ENCODE peak calls at places on chromosomes 3 and 15, in four cellular contexts. Y is HepG2, Q is HCT116, W is K562. C is an unnamed sample.

GRCh38 chr3:46926039-46926438 is 48.5 kb downstream of the PTH1R start:
- DNase-seq in Q (no peak), W (no peak), Y (no peak), C (no peak)

GRCh38 chr3:151431940-151432339 is 28.9 kb downstream of the IGSF10 start:
- DNase-seq in Q (no peak), W (peak), Y (no peak), C (no peak)

GRCh38 chr3:47758261-47759025 is 23.2 kb downstream of the SMARCC1 start:
- DNase-seq in Y (no peak), W (no peak), Q (no peak), C (no peak)

GRCh38 chr3:12856626-12857025 is 15.3 kb upstream of the RPL32 start:
- DNase-seq in W (no peak), Y (no peak), Q (no peak), C (no peak)

GRCh38 chr3:181694805-181695660 is 16.7 kb upstream of the SOX2 start:
- DNase-seq in W (no peak), Q (no peak), Y (no peak), C (no peak)

GRCh38 chr3:134799393-134799792 is 4.3 kb downstream of the EPHB1 start:
- DNase-seq in Q (no peak), W (no peak), Y (no peak), C (no peak)

GRCh38 chr3:196274585-196274984 is 12.9 kb downstream of the PCYT1A start:
- DNase-seq in Q (no peak), Y (no peak), W (peak), C (no peak)

GRCh38 chr3:44048949-44049348 is 192.7 kb upstream of the TOPAZ1 start:
- DNase-seq in W (no peak), Q (no peak), Y (no peak), C (no peak)

GRCh38 chr15:84082739-84083138 is 152.8 kb upstream of the GOLGA6L4 start:
- DNase-seq in Q (no peak), W (no peak), Y (no peak), C (no peak)

GRCh38 chr15:70902105-70902504 is 9.5 kb downstream of the LRRC49 start:
- DNase-seq in Y (no peak), Q (peak), W (no peak), C (no peak)

GRCh38 chr15:29140475-29141172 is 129.0 kb downstream of the NSMCE3 start:
- DNase-seq in W (no peak), Y (no peak), Q (no peak), C (no peak)

GRCh38 chr3:131067983-131068382 is 41.3 kb downstream of the NEK11 start:
- DNase-seq in Q (no peak), Y (no peak), W (no peak), C (no peak)

GRCh38 chr3:176208915-176209314 is 988.4 kb downstream of the TBL1XR1 start:
- DNase-seq in Y (no peak), W (no peak), Q (no peak), C (no peak)

GRCh38 chr15:47756872-47757271 is 39.6 kb downstream of the SEMA6D start:
- DNase-seq in Q (no peak), W (no peak), Y (no peak), C (no peak)

GRCh38 chr3:96319176-96319575 is 495.2 kb upstream of the EPHA6 start:
- DNase-seq in Y (no peak), W (no peak), Q (no peak), C (no peak)

GRCh38 chr3:190325923-190326322 is 3.7 kb upstream of the CLDN1 start:
- DNase-seq in Y (no peak), W (no peak), Q (no peak), C (no peak)

GRCh38 chr3:132788299-132788698 is 66.1 kb upstream of the NPHP3 start:
- DNase-seq in W (peak), Y (no peak), Q (peak), C (no peak)

GRCh38 chr3:195921334-195921771 is 13.0 kb upstream of the TNK2 start:
- DNase-seq in W (peak), Y (no peak), Q (no peak), C (no peak)

GRCh38 chr15:41115088-41115651 is 910 bp downstream of the INO80 start:
- DNase-seq in Q (peak), W (no peak), Y (peak), C (peak)

GRCh38 chr3:25448750-25449684 is 21.0 kb downstream of the RARB start:
- DNase-seq in Y (peak), Q (no peak), W (peak), C (no peak)

GRCh38 chr3:53891500-53892334 is at the start of gene SELENOK:
- DNase-seq in Q (peak), Y (peak), W (peak), C (peak)

GRCh38 chr15:77144028-77144427 is 73.1 kb upstream of the TSPAN3 start:
- DNase-seq in Q (no peak), W (no peak), Y (no peak), C (no peak)

GRCh38 chr15:23823508-23823907 is 136.4 kb upstream of the NDN start:
- DNase-seq in Y (peak), Q (no peak), W (peak), C (no peak)

GRCh38 chr3:18308096-18308495 is 117.0 kb downstream of the SATB1 start:
- DNase-seq in W (no peak), Y (no peak), Q (no peak), C (no peak)

GRCh38 chr3:55623786-55624185 is 136.7 kb upstream of the WNT5A start:
- DNase-seq in Y (no peak), W (no peak), Q (no peak), C (no peak)

GRCh38 chr3:97793415-97794019 is 28.3 kb upstream of the CRYBG3 start:
- DNase-seq in Y (peak), W (peak), Q (peak), C (peak)

GRCh38 chr15:78917888-78918287 is 27.0 kb downstream of the CTSH start:
- DNase-seq in W (no peak), Y (no peak), Q (no peak), C (no peak)

GRCh38 chr3:177465243-177465642 is 268.0 kb upstream of the TBL1XR1 start:
- DNase-seq in Q (no peak), Y (no peak), W (no peak), C (no peak)

GRCh38 chr3:69821133-69821532 is 81.9 kb downstream of the MITF start:
- DNase-seq in W (no peak), Q (no peak), Y (no peak), C (no peak)

GRCh38 chr3:18725668-18726407 is 300.7 kb upstream of the SATB1 start:
- DNase-seq in W (no peak), Y (no peak), Q (no peak), C (no peak)

GRCh38 chr3:155676252-155676981 is 68.5 kb downstream of the PLCH1 start:
- DNase-seq in Q (no peak), W (no peak), Y (no peak), C (no peak)

GRCh38 chr3:8619548-8619947 is 25.1 kb downstream of the SSUH2 start:
- DNase-seq in Q (no peak), Y (no peak), W (no peak), C (no peak)

GRCh38 chr3:171340415-171340814 is 119.8 kb downstream of the TNIK start:
- DNase-seq in Y (no peak), Q (no peak), W (no peak), C (no peak)

GRCh38 chr3:156010829-156011228 is 109.5 kb upstream of the KCNAB1 start:
- DNase-seq in Y (peak), W (peak), Q (peak), C (no peak)

GRCh38 chr15:80058851-80059785 is at the start of gene ZFAND6:
- DNase-seq in W (peak), Q (peak), Y (peak), C (peak)

GRCh38 chr3:69484507-69485393 is 98.9 kb upstream of the FRMD4B start:
- DNase-seq in Q (no peak), Y (no peak), W (no peak), C (no peak)

GRCh38 chr3:5053021-5053831 is 68.9 kb upstream of the ARL8B start:
- DNase-seq in Q (no peak), W (no peak), Y (no peak), C (no peak)
- H3K27ac ChIP-seq in Q (no peak), W (no peak), Y (no peak), C (no peak)

GRCh38 chr15:101478701-101479341 is 10.7 kb downstream of the PCSK6 start:
- DNase-seq in W (no peak), Y (no peak), Q (no peak), C (no peak)

GRCh38 chr15:101477851-101478353 is 11.6 kb downstream of the PCSK6 start:
- DNase-seq in W (peak), Y (no peak), Q (no peak), C (no peak)

GRCh38 chr15:101479851-101480612 is 9.5 kb downstream of the PCSK6 start:
- DNase-seq in Y (no peak), Q (no peak), W (no peak), C (no peak)

GRCh38 chr15:101480613-101481380 is 8.7 kb downstream of the PCSK6 start:
- DNase-seq in Q (no peak), Y (no peak), W (no peak), C (no peak)

DNA sequence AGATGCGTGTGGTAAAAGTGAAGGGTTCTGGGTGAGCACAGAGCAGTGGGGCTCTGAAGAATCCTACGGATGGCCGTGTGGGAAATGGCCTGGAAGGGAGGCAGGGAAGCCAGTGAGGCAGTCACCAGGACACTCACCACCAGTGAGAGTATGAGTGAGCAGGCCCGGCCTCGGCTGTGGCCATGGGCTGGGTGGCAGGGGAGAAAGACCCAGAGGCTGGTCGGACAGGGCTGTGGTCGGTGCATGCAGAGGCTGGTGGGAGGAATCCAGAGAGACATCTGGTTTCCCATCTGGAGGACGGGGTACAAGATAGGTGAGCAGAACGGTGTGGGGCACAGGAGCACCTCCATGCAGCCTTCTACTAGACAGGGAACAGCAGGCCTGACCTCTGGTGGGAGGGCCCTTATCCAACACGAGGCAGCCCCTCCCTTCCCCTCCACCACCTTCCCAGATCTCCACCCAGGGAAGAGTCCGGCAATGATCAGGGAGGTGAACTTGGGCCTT is 10.1 kb downstream of the PCSK6 start:
- DNase-seq in Q (no peak), W (no peak), Y (no peak), C (no peak)
- TF ChIP-seq TCF7L2 in Q (no peak), W (no peak), Y (no peak), C (no peak)

GRCh38 chr3:140603766-140604165 is 74.1 kb upstream of the TRIM42 start:
- DNase-seq in W (no peak), Q (no peak), Y (no peak), C (no peak)
- H3K27ac ChIP-seq in W (no peak), Q (no peak), Y (no peak), C (no peak)

GRCh38 chr15:62413147-62413546 is 248.1 kb upstream of the C2CD4B start:
- DNase-seq in Y (no peak), W (no peak), Q (no peak), C (no peak)
- TF ChIP-seq TCF7L2 in Y (no peak), W (no peak), Q (no peak), C (no peak)

GRCh38 chr3:125322166-125322565 is 53.0 kb downstream of the ZNF148 start:
- DNase-seq in Y (no peak), W (no peak), Q (no peak), C (no peak)
- H3K27ac ChIP-seq in Y (no peak), W (no peak), Q (no peak), C (no peak)

GRCh38 chr3:45092132-45093031 is 53.8 kb downstream of the CDCP1 start:
- DNase-seq in Y (no peak), W (peak), Q (peak), C (no peak)
- TF ChIP-seq TCF7L2 in Y (no peak), W (no peak), Q (no peak), C (no peak)

GRCh38 chr3:40476478-40477470 is at the start of gene ZNF619:
- DNase-seq in Q (peak), W (peak), Y (peak), C (no peak)
- H3K27ac ChIP-seq in Q (peak), W (peak), Y (peak), C (peak)

DNA sequence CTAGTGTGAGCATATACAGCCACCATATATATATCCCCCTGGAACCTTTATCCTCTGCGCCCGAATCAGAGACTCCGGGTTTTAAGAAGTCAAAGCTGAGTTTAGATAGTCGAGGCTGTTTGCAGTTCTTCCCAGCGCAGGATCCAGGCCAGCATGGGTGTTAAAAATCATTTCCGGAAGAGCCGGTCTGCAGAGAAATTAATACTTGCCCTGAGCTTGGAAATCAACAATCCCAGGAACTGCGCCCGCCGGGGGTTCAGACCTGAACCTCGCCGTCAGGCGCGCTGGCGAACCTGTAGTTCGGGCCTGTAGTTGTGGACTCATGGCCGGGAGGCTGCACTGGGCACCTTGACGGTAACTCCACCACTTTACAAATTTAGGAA is 2.3 kb downstream of the SHOX2 start:
- DNase-seq in W (no peak), Q (no peak), Y (no peak), C (no peak)
- TF ChIP-seq TCF7L2 in W (no peak), Q (no peak), Y (no peak), C (no peak)

C was measured in Panc1.